ENCODE peak calls at places on chromosomes 16 and 17, in five cellular contexts. D is HCT116, I is HL-60, U is A549, G is GM23338. P is an unnamed sample.

GRCh38 chr16:87348616-87349157 is 31.5 kb upstream of the C16orf95 start:
- DNase-seq in D (no peak), I (no peak), U (no peak), G (no peak), P (no peak)

GRCh38 chr16:30382398-30383015 is at the start of gene SEPTIN1:
- DNase-seq in D (no peak), I (peak), U (no peak), G (no peak), P (no peak)

GRCh38 chr16:82756283-82756599 is 129.5 kb downstream of the CDH13 start:
- DNase-seq in D (no peak), I (no peak), U (no peak), G (no peak), P (no peak)

GRCh38 chr17:73349138-73349537 is 37.3 kb upstream of the CDC42EP4 start:
- DNase-seq in D (no peak), I (no peak), U (no peak), G (no peak), P (no peak)

GRCh38 chr17:73099504-73099903 is 7.0 kb upstream of the SLC39A11 start:
- DNase-seq in D (no peak), I (peak), U (no peak), G (no peak), P (no peak)

GRCh38 chr17:80968602-80969029 is 23.0 kb upstream of the CHMP6 start:
- DNase-seq in D (no peak), I (no peak), U (no peak), G (no peak), P (no peak)

GRCh38 chr16:78599271-78599670 is 499.8 kb downstream of the WWOX start:
- DNase-seq in D (no peak), I (no peak), U (no peak), G (no peak), P (no peak)

GRCh38 chr17:77323413-77324171 is 182.8 kb downstream of the SEC14L1 start:
- DNase-seq in D (no peak), I (no peak), U (peak), G (no peak), P (no peak)

GRCh38 chr16:23155445-23156049 is 6.3 kb upstream of the USP31 start:
- DNase-seq in D (peak), I (peak), U (peak), G (peak), P (no peak)

GRCh38 chr16:180101-180920 is at the start of gene HBQ1:
- DNase-seq in D (no peak), I (no peak), U (peak), G (peak), P (no peak)

GRCh38 chr17:80695979-80696378 is 151.3 kb downstream of the RPTOR start:
- DNase-seq in D (no peak), I (no peak), U (no peak), G (no peak), P (no peak)

GRCh38 chr17:82021728-82022309 is 859 bp downstream of the CENPX start:
- DNase-seq in D (no peak), I (peak), U (no peak), G (no peak), P (no peak)

GRCh38 chr16:89114159-89114981 is 20.7 kb downstream of the ACSF3 start:
- DNase-seq in D (no peak), I (no peak), U (no peak), G (peak), P (no peak)

GRCh38 chr17:37841232-37841631 is 83.0 kb upstream of the TBC1D3K start:
- DNase-seq in D (no peak), I (no peak), U (no peak), G (no peak), P (no peak)

GRCh38 chr16:87210949-87211348 is 106.2 kb downstream of the C16orf95 start:
- DNase-seq in D (no peak), I (no peak), U (peak), G (no peak), P (no peak)

GRCh38 chr16:16139806-16140205 is 83.5 kb downstream of the ABCC6 start:
- DNase-seq in D (no peak), I (no peak), U (no peak), G (no peak), P (no peak)

GRCh38 chr17:79438045-79438444 is 172.8 kb downstream of the RBFOX3 start:
- DNase-seq in D (no peak), I (no peak), U (no peak), G (peak), P (no peak)

GRCh38 chr17:43169561-43170139 is 1.4 kb upstream of the NBR1 start:
- DNase-seq in D (no peak), I (peak), U (peak), G (peak), P (no peak)

GRCh38 chr17:13638855-13639458 is 37.2 kb upstream of the HS3ST3A1 start:
- DNase-seq in D (no peak), I (no peak), U (no peak), G (peak), P (no peak)

GRCh38 chr16:65229191-65229662 is 107.4 kb upstream of the CDH11 start:
- DNase-seq in D (no peak), I (no peak), U (no peak), G (peak), P (no peak)

GRCh38 chr17:78737332-78737731 is 44.7 kb downstream of the CYTH1 start:
- DNase-seq in D (no peak), I (peak), U (peak), G (no peak), P (no peak)

GRCh38 chr16:84725481-84726078 is 25.8 kb downstream of the USP10 start:
- DNase-seq in D (no peak), I (no peak), U (no peak), G (no peak), P (no peak)

GRCh38 chr17:81712468-81713003 is 452 bp downstream of the SLC25A10 start:
- DNase-seq in D (no peak), I (no peak), U (peak), G (no peak), P (no peak)

GRCh38 chr17:17888821-17889220 is 52.0 kb upstream of the SREBF1 start:
- DNase-seq in D (no peak), I (no peak), U (no peak), G (peak), P (no peak)

GRCh38 chr16:50739031-50739430 is 2.9 kb upstream of the CYLD start:
- DNase-seq in D (no peak), I (no peak), U (no peak), G (no peak), P (no peak)

GRCh38 chr16:50741225-50741807 is 570 bp upstream of the CYLD start:
- DNase-seq in D (no peak), I (no peak), U (peak), G (peak), P (no peak)

GRCh38 chr16:50742521-50743150 is 750 bp downstream of the CYLD start:
- DNase-seq in D (no peak), I (peak), U (no peak), G (peak), P (no peak)

GRCh38 chr16:50741808-50742520 is at the start of gene CYLD:
- DNase-seq in D (peak), I (peak), U (peak), G (peak), P (peak)

GRCh38 chr16:50740747-50741146 is 1.1 kb upstream of the CYLD start:
- DNase-seq in D (no peak), I (no peak), U (no peak), G (no peak), P (no peak)
- TF ChIP-seq REST in D (no peak), I (no peak), U (no peak), G (no peak), P (no peak)

DNA sequence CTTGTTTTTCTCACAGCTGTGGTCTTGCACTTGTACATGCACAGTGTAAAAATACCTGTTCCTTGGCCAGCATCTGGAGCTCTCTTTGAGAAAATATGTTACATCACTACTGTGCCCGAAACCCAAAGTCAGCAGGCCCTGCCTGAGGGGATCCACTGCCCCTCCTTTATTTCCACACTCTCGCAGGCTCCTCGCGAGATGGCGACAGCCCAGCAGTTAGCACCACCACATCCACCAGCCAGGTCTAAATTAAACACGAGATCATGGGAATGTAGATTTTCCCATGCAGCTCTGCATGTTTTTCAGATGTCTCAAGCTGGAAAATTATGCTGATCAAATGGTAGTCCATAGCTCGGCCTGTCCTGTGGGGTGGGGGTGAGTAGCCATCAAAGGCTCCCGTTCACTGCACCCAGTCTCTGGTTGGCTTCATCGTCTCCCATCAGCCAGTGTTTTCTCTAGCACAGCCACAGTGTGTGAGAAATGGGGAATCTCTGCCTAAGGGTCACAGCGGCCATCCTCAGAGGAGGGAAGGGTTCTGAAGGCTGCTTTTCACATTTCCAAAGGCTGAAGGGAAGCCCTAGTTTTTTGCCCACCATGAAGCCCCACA is 34.7 kb downstream of the EPN2 start:
- DNase-seq in D (no peak), I (no peak), U (no peak), G (no peak), P (no peak)
- TF ChIP-seq REST in D (no peak), I (no peak), U (no peak), G (no peak), P (no peak)

GRCh38 chr17:28173801-28174200 is 131.3 kb downstream of the NLK start:
- DNase-seq in D (no peak), I (no peak), U (no peak), G (peak), P (no peak)
- TF ChIP-seq REST in D (no peak), I (no peak), U (no peak), G (no peak), P (no peak)

GRCh38 chr17:61582593-61582992 is 8.4 kb downstream of the NACA2 start:
- DNase-seq in D (no peak), I (no peak), U (no peak), G (no peak), P (no peak)

GRCh38 chr17:61581611-61582349 is 9.2 kb downstream of the NACA2 start:
- DNase-seq in D (no peak), I (no peak), U (no peak), G (no peak), P (no peak)

GRCh38 chr17:61583660-61584264 is 7.3 kb downstream of the NACA2 start:
- DNase-seq in D (no peak), I (no peak), U (no peak), G (no peak), P (no peak)

GRCh38 chr17:61584266-61584665 is 6.8 kb downstream of the NACA2 start:
- DNase-seq in D (no peak), I (no peak), U (no peak), G (no peak), P (no peak)

DNA sequence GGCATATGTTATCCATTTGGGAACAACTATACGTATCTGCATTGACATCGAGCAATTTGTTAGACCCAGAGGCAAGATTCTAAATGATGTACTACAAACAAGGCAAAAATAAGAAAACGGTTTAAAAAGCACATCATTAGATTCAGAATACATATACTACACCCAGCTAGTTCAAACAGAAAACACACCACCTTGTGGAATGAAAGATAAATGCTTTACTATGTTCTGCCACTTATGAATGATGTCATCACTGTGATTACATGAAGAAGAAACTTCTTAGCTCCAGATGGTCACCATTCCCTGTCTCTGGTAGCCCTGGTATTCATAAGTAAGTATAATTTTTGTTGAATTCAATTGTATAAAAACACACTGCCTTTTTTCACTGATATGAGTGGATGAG is 7.8 kb downstream of the NACA2 start:
- DNase-seq in D (peak), I (peak), U (peak), G (peak), P (no peak)
- TF ChIP-seq REST in D (no peak), I (no peak), U (no peak), G (no peak), P (no peak)

GRCh38 chr16:8113843-8114242 is 476.5 kb downstream of the TMEM114 start:
- DNase-seq in D (no peak), I (no peak), U (no peak), G (no peak), P (no peak)

GRCh38 chr16:8103649-8104289 is 486.5 kb downstream of the TMEM114 start:
- DNase-seq in D (no peak), I (no peak), U (no peak), G (no peak), P (no peak)

GRCh38 chr16:8110572-8111514 is 479.5 kb downstream of the TMEM114 start:
- DNase-seq in D (no peak), I (no peak), U (no peak), G (no peak), P (no peak)

GRCh38 chr16:8109510-8110369 is 480.6 kb downstream of the TMEM114 start:
- DNase-seq in D (no peak), I (no peak), U (peak), G (no peak), P (no peak)

DNA sequence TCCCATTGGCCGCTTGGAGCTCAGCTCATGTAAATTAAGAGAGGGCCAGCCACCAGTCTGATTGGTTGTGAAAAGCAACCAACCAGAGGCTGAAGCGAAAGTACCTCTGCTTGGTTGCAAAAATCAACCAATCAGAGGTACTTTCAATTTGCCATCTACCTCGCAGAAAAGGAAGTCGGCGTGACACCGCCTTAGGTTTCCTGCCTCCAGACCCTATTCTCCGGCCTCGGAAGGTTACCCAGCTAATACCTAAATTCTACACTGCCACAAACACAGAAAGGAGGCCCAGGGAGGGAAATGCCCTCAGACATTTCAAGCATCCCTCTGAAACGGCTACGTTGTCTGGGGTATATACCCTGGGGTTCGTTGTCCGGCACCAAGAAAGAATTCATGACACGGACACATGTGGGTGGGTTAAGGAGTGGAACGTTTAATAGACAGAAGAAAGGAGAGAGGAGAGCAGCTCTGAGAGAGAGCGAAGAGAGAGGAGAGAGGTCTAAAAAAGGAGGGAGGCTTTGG is 481.3 kb downstream of the TMEM114 start:
- DNase-seq in D (no peak), I (no peak), U (peak), G (no peak), P (no peak)
- TF ChIP-seq REST in D (no peak), I (no peak), U (no peak), G (no peak), P (no peak)

DNA sequence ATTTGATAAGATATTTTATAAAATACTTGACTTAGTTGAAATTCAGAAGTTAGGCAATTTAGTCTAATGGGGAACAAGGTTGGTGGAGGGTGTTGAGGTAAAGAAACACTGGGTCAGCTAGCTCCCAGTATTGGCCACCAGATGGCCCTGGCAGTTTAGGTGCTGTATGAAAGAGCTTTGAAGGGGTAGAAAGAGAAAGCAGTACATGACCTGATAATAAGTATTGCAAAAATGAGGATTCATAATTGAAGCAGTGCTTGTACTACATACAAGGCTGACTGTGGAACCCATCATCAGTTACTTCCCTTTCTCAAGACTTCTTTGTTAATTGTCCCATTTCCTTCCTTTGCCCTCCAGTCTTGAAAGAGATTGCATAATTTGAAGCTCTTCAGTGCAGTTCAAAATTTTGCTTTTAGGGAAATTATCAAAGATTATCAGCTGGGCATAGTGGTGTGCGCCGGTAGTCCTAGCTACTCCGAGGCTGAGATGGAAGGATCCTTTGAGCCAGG is 29.4 kb downstream of the TANC2 start:
- DNase-seq in D (peak), I (peak), U (peak), G (peak), P (no peak)
- TF ChIP-seq REST in D (no peak), I (no peak), U (no peak), G (no peak), P (no peak)

DNA sequence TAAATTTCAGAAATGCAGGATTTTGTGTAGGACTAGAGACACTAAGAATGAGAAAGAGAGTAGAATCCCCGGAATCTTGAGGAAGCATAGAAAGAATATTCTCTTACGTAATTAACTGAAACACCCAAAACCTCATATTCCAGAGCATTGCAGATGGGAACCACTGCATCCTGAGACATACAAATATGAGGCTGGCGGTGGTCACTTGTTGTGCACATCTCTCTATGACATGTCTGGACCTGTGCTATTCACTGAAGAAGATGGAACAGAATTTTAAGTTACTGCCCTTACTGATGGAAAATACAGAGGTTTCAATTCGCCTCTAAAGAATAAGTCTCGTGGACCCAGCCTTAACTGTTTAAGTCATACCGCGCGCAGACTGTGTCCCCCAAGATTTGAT is 806 bp downstream of the RAD51C start:
- DNase-seq in D (no peak), I (no peak), U (no peak), G (no peak), P (no peak)
- TF ChIP-seq REST in D (no peak), I (no peak), U (no peak), G (no peak), P (no peak)

GRCh38 chr16:53668869-53669268 is 34.8 kb downstream of the RPGRIP1L start:
- DNase-seq in D (no peak), I (no peak), U (no peak), G (no peak), P (no peak)
- TF ChIP-seq REST in D (no peak), I (no peak), U (no peak), G (no peak), P (no peak)

GRCh38 chr16:46569231-46569735 is 51.9 kb downstream of the SHCBP1 start:
- DNase-seq in D (no peak), I (no peak), U (no peak), G (no peak), P (no peak)
- TF ChIP-seq REST in D (no peak), I (no peak), U (no peak), G (no peak), P (no peak)

DNA sequence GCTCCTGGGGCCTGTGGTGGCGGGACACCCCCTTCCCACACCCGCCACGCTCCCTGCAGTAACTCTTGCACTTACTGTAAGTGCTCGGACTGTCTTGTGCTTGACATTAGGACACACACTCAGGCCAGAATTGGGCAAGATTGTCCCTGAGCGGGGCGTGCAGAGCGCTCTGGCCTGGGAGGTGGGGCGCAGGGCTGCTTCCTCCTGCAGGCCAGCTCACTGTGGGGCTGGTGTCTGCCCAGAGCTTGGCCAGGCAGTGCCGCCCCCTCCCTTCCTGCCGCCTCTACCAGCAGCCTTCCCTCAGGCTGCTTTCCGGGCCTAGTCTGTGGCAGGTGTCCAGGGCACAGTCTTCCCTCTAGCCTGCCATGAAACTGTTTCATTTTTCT is 6.1 kb upstream of the ATP6V0C start:
- DNase-seq in D (no peak), I (peak), U (no peak), G (no peak), P (no peak)
- TF ChIP-seq REST in D (no peak), I (no peak), U (no peak), G (no peak), P (no peak)